ENCODE peak calls at places on chromosome 13, in ten cellular contexts. E is uterus; C is Jurkat, Clone E6-1; P is LoVo; L is GF-D8; A is ACHN; Q is non-pigmented ciliary epithelial cell; D is cardiac fibroblast; X is MG63; F is fibroblast of gingiva. U is an unnamed sample.

GRCh38 chr13:44052843-44053607 is 173.3 kb downstream of the LACC1 start:
- DNase-seq in X (no peak), A (no peak), F (peak; percentile 60), E (peak; percentile 39), Q (peak; percentile 68), P (no peak), C (no peak), D (peak; percentile 28), L (no peak), U (no peak)

GRCh38 chr13:111636271-111636670 is 315.8 kb downstream of the TEX29 start:
- DNase-seq in F (no peak), X (no peak), A (no peak), D (no peak), L (no peak), C (no peak), E (no peak), P (no peak), Q (no peak), U (no peak)

GRCh38 chr13:28753208-28753892 is 34.6 kb upstream of the SLC46A3 start:
- DNase-seq in F (peak; percentile 95), L (peak; percentile 13), P (peak; percentile 90), E (no peak), A (peak; percentile 85), X (peak; percentile 89), Q (peak; percentile 56), D (peak; percentile 96), C (no peak), U (no peak)

GRCh38 chr13:26051231-26052135 is at the start of gene SHISA2:
- DNase-seq in X (peak; percentile 35), P (no peak), D (peak; percentile 56), L (no peak), F (peak; percentile 34), Q (no peak), A (peak; percentile 74), C (peak; percentile 47), E (no peak), U (peak; percentile 27)

GRCh38 chr13:46521921-46522691 is 30.9 kb upstream of the LRCH1 start:
- DNase-seq in D (no peak), P (no peak), F (no peak), A (no peak), L (no peak), X (peak; percentile 51), E (no peak), Q (no peak), C (no peak), U (no peak)

GRCh38 chr13:30142502-30143211 is 164.7 kb downstream of the KATNAL1 start:
- DNase-seq in E (peak; percentile 57), P (peak; percentile 61), X (peak; percentile 96), C (no peak), A (peak; percentile 95), L (no peak), D (peak; percentile 98), F (peak; percentile 93), Q (peak; percentile 86), U (peak; percentile 53)

GRCh38 chr13:73835138-73835721 is 299.0 kb downstream of the KLF12 start:
- DNase-seq in L (no peak), Q (no peak), P (peak; percentile 51), C (peak; percentile 44), A (peak; percentile 61), F (peak; percentile 20), D (peak; percentile 69), X (no peak), E (no peak), U (no peak)

GRCh38 chr13:99398916-99399622 is 91.9 kb upstream of the GPR183 start:
- DNase-seq in C (no peak), P (no peak), F (no peak), A (no peak), E (no peak), Q (no peak), D (no peak), X (no peak), L (no peak), U (no peak)

GRCh38 chr13:80888421-80888820 is 547.5 kb upstream of the SPRY2 start:
- DNase-seq in D (no peak), L (no peak), E (no peak), P (no peak), Q (no peak), X (no peak), C (no peak), A (no peak), F (peak; percentile 8), U (no peak)

GRCh38 chr13:77230560-77230959 is 96.3 kb downstream of the MYCBP2 start:
- DNase-seq in P (no peak), F (no peak), A (no peak), C (no peak), D (no peak), X (no peak), E (no peak), Q (no peak), L (no peak), U (no peak)

GRCh38 chr13:36549771-36550170 is 117.5 kb downstream of the CCNA1 start:
- DNase-seq in X (no peak), C (no peak), L (no peak), Q (no peak), P (no peak), E (no peak), F (no peak), D (peak; percentile 63), A (no peak), U (no peak)

GRCh38 chr13:100088648-100089601 is at the start of gene PCCA:
- DNase-seq in F (peak; percentile 91), A (peak; percentile 91), L (no peak), Q (peak; percentile 61), P (peak; percentile 91), D (peak; percentile 90), X (peak; percentile 95), C (peak; percentile 57), E (peak; percentile 95), U (peak; percentile 85)

GRCh38 chr13:39804332-39805231 is 149.1 kb downstream of the COG6 start:
- DNase-seq in P (no peak), F (no peak), X (no peak), Q (no peak), E (no peak), A (no peak), C (no peak), L (no peak), D (no peak), U (no peak)

GRCh38 chr13:44380404-44381165 is 7.0 kb downstream of the SERP2 start:
- DNase-seq in Q (no peak), X (no peak), C (no peak), D (peak; percentile 36), A (no peak), P (no peak), E (no peak), F (no peak), L (no peak), U (no peak)

GRCh38 chr13:110455941-110456340 is 105.6 kb downstream of the RAB20 start:
- DNase-seq in C (peak; percentile 63), D (peak; percentile 73), P (peak; percentile 77), L (peak; percentile 82), X (peak; percentile 69), E (peak; percentile 63), Q (no peak), F (peak; percentile 73), A (peak; percentile 77), U (peak; percentile 72)

GRCh38 chr13:113882266-113882627 is 18.4 kb upstream of the GAS6 start:
- DNase-seq in X (no peak), F (no peak), D (no peak), A (no peak), L (no peak), P (no peak), E (no peak), C (no peak), Q (no peak), U (no peak)

GRCh38 chr13:56317839-56318238 is 822.9 kb upstream of the PRR20A start:
- DNase-seq in X (no peak), A (no peak), Q (no peak), C (no peak), D (no peak), F (no peak), P (no peak), L (no peak), E (no peak), U (no peak)

GRCh38 chr13:83211301-83211700 is 671.0 kb downstream of the SLITRK1 start:
- DNase-seq in A (no peak), F (peak; percentile 82), D (peak; percentile 80), X (no peak), C (no peak), Q (peak; percentile 67), E (no peak), L (no peak), P (no peak), U (no peak)